ENCODE peak calls at places on chromosomes 12 and 14, in four cellular contexts. M, Y, Z and U are unnamed samples.

GRCh38 chr12:93788853-93789252 is 111.7 kb downstream of the CRADD start:
- DNase-seq in M (no peak), Y (no peak), Z (no peak), U (no peak)

GRCh38 chr14:87013583-87013982 is 979.4 kb downstream of the GALC start:
- DNase-seq in M (peak), Y (peak), Z (no peak), U (no peak)

GRCh38 chr12:16112626-16113560 is 164.6 kb downstream of the SLC15A5 start:
- DNase-seq in M (peak), Y (no peak), Z (no peak), U (no peak)

GRCh38 chr12:88960213-88960878 is 380.1 kb upstream of the KITLG start:
- DNase-seq in M (peak), Y (peak), Z (no peak), U (no peak)

GRCh38 chr12:95118138-95118787 is 44.8 kb upstream of the NR2C1 start:
- DNase-seq in M (peak), Y (peak), Z (no peak), U (no peak)

GRCh38 chr12:8493084-8493483 is 20.2 kb upstream of the CLEC4D start:
- DNase-seq in M (no peak), Y (no peak), Z (no peak), U (peak)

GRCh38 chr14:77612011-77612620 is 4.3 kb downstream of the SPTLC2 start:
- DNase-seq in M (peak), Y (peak), Z (no peak), U (no peak)

GRCh38 chr12:94615284-94616216 is 34.8 kb downstream of the TMCC3 start:
- DNase-seq in M (no peak), Y (no peak), Z (no peak), U (no peak)

GRCh38 chr12:131628766-131629448 is 82.0 kb upstream of the SFSWAP start:
- DNase-seq in M (no peak), Y (no peak), Z (no peak), U (no peak)
- H3K4me3 ChIP-seq in M (no peak), Y (no peak), Z (no peak), U (no peak)

DNA sequence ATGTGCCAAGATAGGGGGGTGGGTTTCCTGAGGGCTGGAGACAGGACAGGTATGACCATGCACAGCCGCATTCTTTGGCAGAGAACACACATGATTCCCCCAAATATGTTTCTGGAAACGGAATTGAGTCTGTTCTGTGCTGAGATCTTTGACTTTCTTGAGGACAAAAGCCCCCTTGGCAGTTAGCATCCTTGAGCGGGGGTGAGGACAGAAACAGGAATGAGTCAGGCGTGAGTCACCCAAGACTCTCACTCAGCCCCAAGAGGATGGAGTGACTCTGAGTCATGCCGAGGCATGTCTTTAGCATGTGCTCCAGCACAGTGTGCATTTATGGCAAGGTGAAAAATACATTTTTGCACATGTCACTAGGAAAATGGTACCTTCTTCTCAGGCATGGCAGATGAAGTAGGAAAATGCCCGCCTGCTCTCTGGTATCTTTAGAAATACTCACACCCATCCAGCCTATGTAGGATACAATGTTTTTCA is 52.1 kb downstream of the DAD1 start:
- DNase-seq in M (peak), Y (peak), Z (peak), U (no peak)
- H3K4me3 ChIP-seq in M (no peak), Y (no peak), Z (no peak), U (peak)

GRCh38 chr12:10716277-10716676 is 6.8 kb downstream of the YBX3 start:
- DNase-seq in M (no peak), Y (no peak), Z (no peak), U (no peak)

GRCh38 chr12:10716704-10717315 is 6.3 kb downstream of the YBX3 start:
- DNase-seq in M (peak), Y (peak), Z (peak), U (no peak)

GRCh38 chr12:10719482-10719881 is 3.6 kb downstream of the YBX3 start:
- DNase-seq in M (no peak), Y (no peak), Z (no peak), U (no peak)

GRCh38 chr12:10717410-10717809 is 5.7 kb downstream of the YBX3 start:
- DNase-seq in M (peak), Y (no peak), Z (no peak), U (no peak)

GRCh38 chr12:10718279-10718821 is 4.8 kb downstream of the YBX3 start:
- DNase-seq in M (peak), Y (no peak), Z (no peak), U (no peak)
- H3K4me3 ChIP-seq in M (peak), Y (no peak), Z (peak), U (no peak)

GRCh38 chr14:29650554-29651269 is 276.9 kb downstream of the PRKD1 start:
- DNase-seq in M (no peak), Y (no peak), Z (no peak), U (no peak)

GRCh38 chr14:29648045-29648444 is 279.6 kb downstream of the PRKD1 start:
- DNase-seq in M (peak), Y (no peak), Z (no peak), U (no peak)

GRCh38 chr14:29652586-29652985 is 275.1 kb downstream of the PRKD1 start:
- DNase-seq in M (peak), Y (no peak), Z (no peak), U (no peak)

GRCh38 chr14:29645117-29645516 is 282.5 kb downstream of the PRKD1 start:
- DNase-seq in M (no peak), Y (no peak), Z (no peak), U (no peak)

DNA sequence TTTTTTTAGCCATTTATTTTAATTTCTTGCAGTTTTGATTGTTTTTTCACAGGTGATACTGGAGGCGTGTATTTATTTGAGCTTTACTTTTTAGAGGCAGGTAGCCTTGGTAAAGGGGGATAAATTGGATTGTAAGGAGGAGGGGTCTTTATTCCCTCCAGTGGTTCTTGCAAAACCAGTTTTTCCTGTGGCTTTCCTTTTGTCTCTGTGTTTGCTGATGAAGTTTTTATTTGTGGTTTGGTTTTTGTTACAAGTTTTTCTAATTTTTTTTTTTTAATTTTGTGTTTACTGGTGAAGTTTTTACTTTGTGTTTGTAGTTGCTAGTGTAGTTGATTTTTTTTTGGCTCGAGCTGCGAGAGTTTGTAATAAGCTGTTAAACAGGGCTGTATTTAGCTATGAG is 278.5 kb downstream of the PRKD1 start:
- DNase-seq in M (no peak), Y (no peak), Z (no peak), U (no peak)
- H3K4me3 ChIP-seq in M (no peak), Y (no peak), Z (no peak), U (no peak)

GRCh38 chr14:80978403-80978802 is 23.0 kb downstream of the TSHR start:
- DNase-seq in M (no peak), Y (no peak), Z (no peak), U (no peak)
- H3K4me3 ChIP-seq in M (no peak), Y (no peak), Z (no peak), U (no peak)

DNA sequence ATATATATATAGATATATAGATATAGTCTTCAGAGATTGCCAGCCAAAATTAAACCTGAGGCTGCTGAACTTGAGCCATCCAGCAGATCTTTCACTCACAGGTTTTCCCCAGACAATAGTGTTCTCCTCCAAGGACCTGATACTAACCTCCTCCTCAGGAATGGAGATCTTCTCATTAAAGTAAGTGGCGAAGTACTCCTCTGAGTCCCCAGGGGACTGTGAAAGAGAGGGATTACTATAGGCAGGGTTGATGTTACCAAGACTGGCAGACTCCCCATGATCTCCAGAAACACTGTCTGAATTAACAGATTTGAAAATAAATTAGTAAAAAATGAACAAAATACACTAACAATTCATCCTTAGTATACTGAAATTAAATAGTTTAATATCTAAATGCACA is 17.9 kb downstream of the SLC11A2 start:
- DNase-seq in M (no peak), Y (no peak), Z (no peak), U (no peak)
- H3K4me3 ChIP-seq in M (no peak), Y (no peak), Z (peak), U (no peak)

DNA sequence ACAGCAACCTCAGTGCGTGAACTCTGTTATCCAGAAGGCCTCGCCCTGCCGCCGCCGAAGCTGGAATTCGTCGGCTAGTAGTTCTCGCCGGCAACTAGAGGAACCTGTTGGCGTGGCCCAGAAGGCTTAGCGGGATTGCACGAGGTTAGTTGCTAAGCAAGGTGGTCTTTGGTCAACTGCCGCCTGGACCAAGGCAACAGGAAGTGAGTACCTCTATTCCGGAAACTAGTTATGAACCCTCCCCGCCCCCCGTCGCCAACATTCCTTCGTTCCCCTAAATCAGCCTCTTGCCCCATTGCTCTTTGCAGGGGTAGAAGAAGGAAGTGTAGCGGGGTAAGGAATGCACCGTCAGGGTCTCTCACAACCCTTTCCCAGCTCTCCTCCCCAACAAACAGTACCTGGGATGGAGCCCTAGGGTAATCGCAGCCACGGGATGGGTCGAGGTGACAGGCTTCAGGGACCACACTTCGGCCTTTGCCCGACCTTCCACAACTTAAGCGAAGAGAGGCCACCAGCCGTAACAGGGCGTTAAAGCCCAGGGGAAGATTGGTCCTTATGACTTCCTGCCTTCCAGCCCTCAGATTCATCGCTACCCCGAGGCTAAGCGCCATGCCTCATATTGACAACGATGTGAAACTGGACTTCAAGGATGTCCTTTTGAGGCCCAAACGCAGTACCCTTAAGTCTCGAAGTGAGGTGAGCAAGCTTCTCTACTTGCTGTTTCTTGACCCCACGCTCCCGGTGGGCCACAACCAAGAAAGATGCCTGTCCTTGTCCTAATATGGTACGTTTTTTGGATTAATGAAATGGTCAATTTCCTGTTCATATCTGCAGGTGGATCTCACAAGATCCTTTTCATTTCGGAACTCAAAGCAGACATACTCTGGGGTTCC is at the start of gene GMPR2:
- DNase-seq in M (no peak), Y (no peak), Z (no peak), U (no peak)
- H3K4me3 ChIP-seq in M (peak), Y (peak), Z (peak), U (peak)

DNA sequence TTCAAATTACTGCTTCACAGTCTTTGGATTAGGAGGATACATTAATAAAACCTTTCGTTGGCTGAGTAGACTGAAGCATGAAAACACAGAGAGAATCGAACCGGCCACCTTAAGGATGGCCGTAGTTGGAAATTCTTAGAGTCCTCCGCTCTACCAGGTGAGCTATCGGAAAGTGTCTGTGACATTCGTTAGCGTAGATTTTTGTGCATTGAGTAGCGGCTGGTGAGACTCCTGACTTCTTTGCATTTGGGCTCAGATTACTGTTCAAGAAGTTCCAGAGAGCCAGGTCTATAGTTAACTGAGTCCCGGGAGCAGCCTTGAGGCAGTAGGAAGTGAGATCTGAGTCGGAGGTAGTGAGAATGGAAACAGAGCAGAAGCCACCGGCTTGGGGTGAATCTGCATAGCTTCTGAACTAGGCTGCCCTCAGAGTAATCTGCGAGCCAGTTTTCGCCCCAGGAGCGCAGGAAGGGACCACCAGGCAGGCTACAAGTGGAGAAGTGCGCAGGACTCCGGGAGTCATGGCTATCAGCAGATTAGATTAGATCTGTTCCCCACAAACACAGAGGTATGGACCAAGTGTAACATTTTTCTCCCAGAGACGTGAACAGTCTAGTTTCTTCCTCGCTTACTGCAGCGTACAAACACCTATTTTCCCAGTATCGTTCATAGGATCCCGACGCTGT is 11.0 kb downstream of the OR6S1 start:
- DNase-seq in M (peak), Y (no peak), Z (no peak), U (no peak)
- H3K4me3 ChIP-seq in M (peak), Y (peak), Z (peak), U (peak)